ENCODE peak calls at places on chromosomes 7 and 10, in seven cellular contexts. T, S, M, G, A, Y and H are unnamed samples.

GRCh38 chr7:13910805-13911551 is 78.5 kb downstream of the ETV1 start:
- DNase-seq in T (no peak), S (no peak), M (no peak), G (no peak), A (no peak), Y (peak), H (no peak)

GRCh38 chr10:17375936-17376584 is 78.3 kb downstream of the ST8SIA6 start:
- DNase-seq in T (no peak), S (no peak), M (no peak), G (peak), A (no peak), Y (peak), H (no peak)

GRCh38 chr10:68154211-68154497 is 44.9 kb downstream of the MYPN start:
- DNase-seq in T (no peak), S (no peak), M (no peak), G (peak), A (peak), Y (peak), H (no peak)

GRCh38 chr10:79112898-79113431 is 44.2 kb downstream of the ZMIZ1 start:
- DNase-seq in T (no peak), S (no peak), M (no peak), G (no peak), A (peak), Y (peak), H (peak)

GRCh38 chr7:148026713-148027112 is 563.9 kb upstream of the C7orf33 start:
- DNase-seq in T (no peak), S (no peak), M (no peak), G (no peak), A (no peak), Y (no peak), H (no peak)

GRCh38 chr10:103192451-103193106 is 493 bp downstream of the NT5C2 start:
- DNase-seq in T (peak), S (peak), M (peak), G (peak), A (peak), Y (peak), H (peak)

GRCh38 chr7:115293628-115294236 is 371.8 kb downstream of the MDFIC start:
- DNase-seq in T (no peak), S (no peak), M (no peak), G (no peak), A (no peak), Y (no peak), H (no peak)

GRCh38 chr10:17758896-17759295 is 6.9 kb downstream of the TMEM236 start:
- DNase-seq in T (no peak), S (no peak), M (no peak), G (no peak), A (no peak), Y (peak), H (no peak)

GRCh38 chr10:1294748-1295147 is 238.6 kb downstream of the WDR37 start:
- DNase-seq in T (no peak), S (no peak), M (no peak), G (no peak), A (no peak), Y (no peak), H (no peak)